ENCODE peak calls at places on chromosome X, in five cellular contexts. X, Y, L, M and P are unnamed samples.
A peak's percentile ranks its signal among the peaks of the same experiment; 100 is the strongest.

GRCh38 chrX:71170660-71171059 is 26.0 kb downstream of the NLGN3 start:
- DNase-seq in X (no peak), Y (no peak), L (no peak), M (no peak), P (no peak)

GRCh38 chrX:101918746-101919145 is 13.1 kb downstream of the ZMAT1 start:
- DNase-seq in X (no peak), Y (no peak), L (no peak), M (no peak), P (no peak)

GRCh38 chrX:130828641-130829040 is 74.4 kb downstream of the ENOX2 start:
- DNase-seq in X (no peak), Y (no peak), L (no peak), M (no peak), P (no peak)

GRCh38 chrX:135513140-135513535 is 7.3 kb upstream of the INTS6L start:
- DNase-seq in X (no peak), Y (no peak), L (no peak), M (no peak), P (no peak)

GRCh38 chrX:123835661-123836371 is 24.0 kb upstream of the XIAP start:
- DNase-seq in X (no peak), Y (no peak), L (no peak), M (no peak), P (no peak)

GRCh38 chrX:29295987-29296680 is 708.9 kb downstream of the IL1RAPL1 start:
- DNase-seq in X (no peak), Y (no peak), L (no peak), M (no peak), P (no peak)

GRCh38 chrX:18992829-18993228 is 8.9 kb upstream of the PHKA2 start:
- DNase-seq in X (no peak), Y (no peak), L (no peak), M (no peak), P (no peak)

GRCh38 chrX:56764153-56764974 is 35.3 kb downstream of the NBDY start:
- DNase-seq in X (peak; percentile 99), Y (peak; percentile 60), L (peak; percentile 53), M (peak; percentile 48), P (peak; percentile 44)

GRCh38 chrX:134761788-134762187 is 103.5 kb upstream of the PLAC1 start:
- DNase-seq in X (no peak), Y (no peak), L (no peak), M (peak; percentile 2), P (no peak)

GRCh38 chrX:123085311-123085940 is 98.7 kb upstream of the GRIA3 start:
- DNase-seq in X (no peak), Y (no peak), L (no peak), M (peak; percentile 75), P (peak; percentile 39)

GRCh38 chrX:22629105-22629725 is 356.5 kb downstream of the CBLL2 start:
- DNase-seq in X (no peak), Y (no peak), L (no peak), M (no peak), P (no peak)
- TF ChIP-seq SUZ12 in X (no peak), Y (no peak), L (no peak), M (no peak), P (no peak)

DNA sequence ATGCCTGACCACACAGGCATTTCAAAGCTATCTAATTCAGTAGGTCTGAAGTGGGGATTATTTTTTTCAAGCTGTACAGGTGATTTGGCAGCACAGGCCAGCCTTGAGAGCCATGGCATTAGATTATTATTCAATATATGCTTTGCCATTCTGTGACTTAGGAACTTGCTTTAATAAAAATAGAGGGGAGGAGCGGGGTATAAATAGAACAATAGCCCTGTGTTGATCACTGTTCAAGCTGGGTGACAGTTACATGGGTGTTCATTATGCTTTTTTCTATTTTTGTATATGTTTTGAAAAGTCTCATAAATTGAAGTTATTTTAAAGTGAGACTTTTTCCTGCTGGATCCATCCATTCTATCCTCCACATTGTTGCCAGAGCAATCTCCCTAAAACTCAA is 20.3 kb downstream of the HUWE1 start:
- DNase-seq in X (no peak), Y (no peak), L (no peak), M (no peak), P (no peak)
- TF ChIP-seq SUZ12 in X (no peak), Y (no peak), L (no peak), M (no peak), P (no peak)

DNA sequence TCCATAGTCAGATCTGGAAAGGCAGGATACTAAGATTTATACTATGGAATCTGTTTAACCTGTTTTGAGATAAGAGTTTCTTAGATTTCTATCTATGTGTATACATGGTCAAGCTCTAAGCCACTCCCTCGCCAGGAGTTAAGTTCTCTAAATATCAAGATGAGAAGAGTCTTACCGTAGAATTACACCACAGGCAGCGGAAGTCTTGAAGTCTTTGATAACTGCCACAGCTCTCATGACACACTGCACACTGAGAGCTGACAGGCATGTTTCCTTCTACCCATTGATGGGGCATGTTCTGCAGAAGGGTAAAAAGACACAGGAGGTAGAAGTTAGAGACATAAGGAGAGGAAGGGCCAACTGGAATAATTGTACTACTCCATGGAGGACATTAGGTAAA is 67.7 kb downstream of the DGKK start:
- DNase-seq in X (no peak), Y (no peak), L (no peak), M (no peak), P (no peak)
- TF ChIP-seq SUZ12 in X (no peak), Y (no peak), L (no peak), M (no peak), P (no peak)

DNA sequence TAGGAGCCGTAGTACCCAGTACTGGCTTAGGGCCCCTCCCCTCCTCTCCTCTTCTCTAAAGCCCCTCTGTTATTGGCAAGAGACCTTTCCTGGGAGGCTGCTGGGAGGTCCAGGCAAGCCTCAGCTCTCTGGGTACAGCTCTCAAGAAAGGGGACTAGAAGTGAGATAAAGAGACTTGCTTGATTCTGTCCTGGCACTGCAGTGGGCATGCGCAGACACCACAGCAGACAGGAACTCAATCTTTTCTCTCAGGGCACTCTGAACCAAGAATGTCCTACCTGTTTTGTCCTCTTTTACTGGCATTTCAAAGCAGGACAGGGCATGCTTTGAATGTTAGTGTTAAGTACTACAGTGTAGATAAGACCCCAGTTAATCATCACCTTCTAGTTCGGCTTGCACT is 74.9 kb downstream of the NYX start:
- DNase-seq in X (no peak), Y (no peak), L (no peak), M (no peak), P (no peak)
- TF ChIP-seq SUZ12 in X (no peak), Y (no peak), L (no peak), M (no peak), P (no peak)

DNA sequence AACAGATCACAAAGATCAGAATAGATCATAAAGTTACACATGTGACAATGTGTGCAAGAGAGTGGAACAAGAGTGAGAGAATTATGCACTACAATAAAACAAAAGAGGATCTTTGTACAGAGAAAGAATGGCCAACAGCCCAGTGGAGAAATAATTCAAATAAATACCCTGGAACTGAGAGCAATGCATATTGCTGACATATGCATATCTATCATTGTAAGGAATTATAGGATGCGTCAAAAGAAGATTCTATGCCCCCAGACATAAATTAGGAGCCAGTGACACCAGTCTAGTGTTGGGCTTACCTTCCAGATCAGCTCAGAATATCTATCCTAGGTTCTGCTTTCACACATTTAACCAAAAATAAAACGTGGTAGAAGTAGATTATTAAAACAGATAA is 320.1 kb upstream of the VCX start:
- DNase-seq in X (no peak), Y (no peak), L (no peak), M (no peak), P (no peak)
- TF ChIP-seq SUZ12 in X (no peak), Y (no peak), L (no peak), M (no peak), P (no peak)

DNA sequence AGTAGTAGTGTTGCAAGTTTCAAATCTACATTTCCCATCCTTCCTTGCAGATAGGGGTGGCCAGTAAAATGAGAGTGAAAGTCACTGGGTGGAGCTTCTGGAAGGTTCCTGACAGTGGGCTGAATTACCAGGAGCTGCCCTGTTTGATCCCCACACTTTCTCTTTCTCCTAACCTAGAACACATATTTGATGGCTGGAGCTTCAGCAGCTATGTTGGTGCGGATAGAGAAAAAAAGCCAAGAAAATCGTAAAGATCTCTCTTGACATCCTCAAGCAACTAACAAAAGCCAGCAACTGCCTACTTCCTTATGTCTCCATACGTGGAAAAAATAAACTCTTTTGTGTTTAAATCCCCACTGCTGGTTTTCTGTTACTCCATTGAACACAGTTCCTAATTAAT is 32.2 kb downstream of the ZNF275 start:
- DNase-seq in X (no peak), Y (no peak), L (no peak), M (no peak), P (no peak)
- TF ChIP-seq SUZ12 in X (no peak), Y (no peak), L (no peak), M (no peak), P (no peak)